ENCODE peak calls at places on chromosome 7, in ten cellular contexts. I, K, G, Z, C, A, X, U, F and E are unnamed samples.

GRCh38 chr7:2008936-2009540 is 223.7 kb downstream of the MAD1L1 start:
- DNase-seq in I (no peak), K (no peak), G (no peak), Z (no peak), C (no peak), A (no peak), X (no peak), U (no peak), F (no peak), E (no peak)

GRCh38 chr7:17773289-17773626 is 167.0 kb downstream of the SNX13 start:
- DNase-seq in I (no peak), K (peak; percentile 11), G (peak; percentile 53), Z (no peak), C (peak; percentile 39), A (peak; percentile 49), X (no peak), U (peak; percentile 60), F (peak; percentile 43), E (no peak)

GRCh38 chr7:14806886-14807285 is 95.7 kb downstream of the DGKB start:
- DNase-seq in I (no peak), K (no peak), G (no peak), Z (no peak), C (no peak), A (peak; percentile 53), X (no peak), U (no peak), F (peak; percentile 3), E (no peak)

GRCh38 chr7:15783971-15784693 is 97.6 kb upstream of the MEOX2 start:
- DNase-seq in I (no peak), K (no peak), G (no peak), Z (no peak), C (no peak), A (no peak), X (no peak), U (no peak), F (no peak), E (no peak)

GRCh38 chr7:140724706-140725105 is 28.2 kb downstream of the NDUFB2 start:
- DNase-seq in I (no peak), K (no peak), G (no peak), Z (no peak), C (no peak), A (no peak), X (no peak), U (no peak), F (no peak), E (no peak)

GRCh38 chr7:94996331-94996730 is 88.9 kb downstream of the PPP1R9A start:
- DNase-seq in I (no peak), K (no peak), G (no peak), Z (no peak), C (no peak), A (no peak), X (no peak), U (no peak), F (no peak), E (no peak)

GRCh38 chr7:53541467-53541866 is 506.0 kb downstream of the POM121L12 start:
- DNase-seq in I (no peak), K (no peak), G (no peak), Z (no peak), C (no peak), A (no peak), X (no peak), U (no peak), F (no peak), E (no peak)

GRCh38 chr7:19871102-19871501 is 97.7 kb upstream of the TMEM196 start:
- DNase-seq in I (no peak), K (no peak), G (no peak), Z (no peak), C (no peak), A (no peak), X (no peak), U (no peak), F (no peak), E (no peak)

GRCh38 chr7:23938937-23939552 is 229.0 kb downstream of the STK31 start:
- DNase-seq in I (no peak), K (peak; percentile 32), G (no peak), Z (peak; percentile 6), C (peak; percentile 53), A (no peak), X (no peak), U (peak; percentile 22), F (no peak), E (no peak)

GRCh38 chr7:80611779-80612178 is 26.7 kb upstream of the CD36 start:
- DNase-seq in I (no peak), K (peak; percentile 14), G (peak; percentile 92), Z (peak; percentile 62), C (peak; percentile 79), A (no peak), X (no peak), U (peak; percentile 75), F (peak; percentile 36), E (no peak)

GRCh38 chr7:69256634-69257081 is 341.6 kb upstream of the AUTS2 start:
- DNase-seq in I (no peak), K (peak; percentile 8), G (peak; percentile 72), Z (peak; percentile 21), C (peak; percentile 6), A (no peak), X (no peak), U (peak; percentile 71), F (no peak), E (no peak)

GRCh38 chr7:150383710-150384397 is 4.7 kb downstream of the ZNF775 start:
- DNase-seq in I (no peak), K (peak; percentile 86), G (no peak), Z (no peak), C (no peak), A (no peak), X (no peak), U (peak; percentile 68), F (no peak), E (no peak)

GRCh38 chr7:801940-802364 is 30.3 kb upstream of the SUN1 start:
- DNase-seq in I (no peak), K (peak; percentile 72), G (peak; percentile 64), Z (peak; percentile 99), C (no peak), A (no peak), X (peak; percentile 90), U (peak; percentile 76), F (no peak), E (no peak)
- H3K4me3 ChIP-seq in I (no peak overlapping the region), K (no peak overlapping the region), G (no peak overlapping the region), Z (no peak overlapping the region), C (no peak overlapping the region), A (no peak overlapping the region), X (no peak overlapping the region), U (no peak overlapping the region), F (no peak overlapping the region), E (no peak overlapping the region)

GRCh38 chr7:111561909-111562732 is at the start of gene IMMP2L:
- DNase-seq in I (peak; percentile 46), K (peak; percentile 94), G (peak; percentile 89), Z (peak; percentile 84), C (peak; percentile 85), A (no peak), X (peak; percentile 87), U (peak; percentile 89), F (peak; percentile 65), E (peak; percentile 46)
- TF ChIP-seq CTCF in I (peak; percentile 51), K (no peak), G (peak; percentile 12), Z (peak; percentile 27), C (peak; percentile 66), A (peak; percentile 52), X (no peak), U (peak; percentile 35), F (peak; percentile 45), E (peak; percentile 14)

GRCh38 chr7:134022512-134022911 is 104.6 kb upstream of the LRGUK start:
- DNase-seq in I (no peak), K (peak; percentile 21), G (no peak), Z (no peak), C (no peak), A (no peak), X (no peak), U (peak; percentile 73), F (no peak), E (no peak)
- H3K4me3 ChIP-seq in I (no peak overlapping the region), K (no peak overlapping the region), G (no peak overlapping the region), Z (no peak overlapping the region), C (no peak overlapping the region), A (no peak overlapping the region), X (no peak overlapping the region), U (no peak overlapping the region), F (no peak overlapping the region), E (no peak overlapping the region)

GRCh38 chr7:22824760-22825159 is 2.1 kb upstream of the TOMM7 start:
- DNase-seq in I (no peak), K (no peak), G (no peak), Z (no peak), C (no peak), A (no peak), X (no peak), U (no peak), F (no peak), E (no peak)

GRCh38 chr7:22823142-22823497 is 471 bp upstream of the TOMM7 start:
- DNase-seq in I (no peak), K (peak; percentile 4), G (no peak), Z (no peak), C (no peak), A (no peak), X (no peak), U (no peak), F (no peak), E (no peak)

GRCh38 chr7:22819476-22819875 is 3.2 kb downstream of the TOMM7 start:
- DNase-seq in I (no peak), K (no peak), G (no peak), Z (no peak), C (no peak), A (no peak), X (no peak), U (no peak), F (no peak), E (no peak)

GRCh38 chr7:22821702-22822485 is 755 bp downstream of the TOMM7 start:
- DNase-seq in I (no peak), K (peak; percentile 24), G (peak; percentile 22), Z (peak; percentile 22), C (no peak), A (no peak), X (no peak), U (no peak), F (no peak), E (no peak)

GRCh38 chr7:22822486-22823141 is at the start of gene TOMM7:
- DNase-seq in I (peak; percentile 94), K (peak; percentile 90), G (peak; percentile 92), Z (peak; percentile 88), C (peak; percentile 98), A (peak; percentile 87), X (peak; percentile 84), U (peak; percentile 94), F (peak; percentile 94), E (peak; percentile 91)
- TF ChIP-seq CTCF in I (peak; percentile 61), K (no peak), G (peak; percentile 43), Z (peak; percentile 51), C (no peak), A (no peak), X (peak; percentile 54), U (peak; percentile 41), F (no peak), E (peak; percentile 12)

GRCh38 chr7:18866359-18867036 is 250.9 kb downstream of the TWIST1 start:
- DNase-seq in I (peak; percentile 19), K (peak; percentile 32), G (peak; percentile 23), Z (peak; percentile 27), C (peak; percentile 60), A (peak; percentile 99), X (peak; percentile 63), U (peak; percentile 58), F (peak; percentile 98), E (peak; percentile 96)
- H3K4me3 ChIP-seq in I (no peak overlapping the region), K (no peak overlapping the region), G (no peak overlapping the region), Z (no peak overlapping the region), C (no peak overlapping the region), A (no peak overlapping the region), X (no peak overlapping the region), U (no peak overlapping the region), F (no peak overlapping the region), E (no peak overlapping the region)